ENCODE peak calls at places on chromosome 4, in nine cellular contexts. E is mucosa of descending colon; G is omental fat pad; T is fibroblast of lung; V is Peyer's patch; O is mammary epithelial cell; R is activated T-cell treated with anti-CD3 and anti-CD28 coated beads, Interleukin-2, amount 50 U/mL, for 72 hours; X is NCI-H1092; A is EL. K is an unnamed sample.

GRCh38 chr4:158033416-158033863 is 139.4 kb downstream of the GASK1B start:
- DNase-seq in E (no peak), R (no peak), A (no peak), T (peak), V (no peak), X (no peak), O (peak), G (no peak), K (peak)

GRCh38 chr4:69800599-69800998 is 40.2 kb upstream of the SULT1B1 start:
- DNase-seq in R (no peak), O (peak), V (no peak), A (no peak), G (no peak), T (no peak), E (no peak), X (no peak), K (peak)

GRCh38 chr4:151316645-151317044 is 8.8 kb downstream of the SH3D19 start:
- DNase-seq in E (no peak), G (no peak), X (no peak), R (no peak), A (no peak), O (no peak), T (no peak), V (no peak), K (no peak)

GRCh38 chr4:150242820-150243458 is 164.7 kb downstream of the DCLK2 start:
- DNase-seq in G (no peak), T (peak), R (no peak), V (no peak), X (peak), A (peak), O (no peak), E (no peak), K (peak)

GRCh38 chr4:93828332-93828829 is at the start of gene ATOH1:
- DNase-seq in T (peak), O (peak), G (no peak), X (no peak), R (no peak), E (peak), A (no peak), V (no peak), K (peak)

GRCh38 chr4:145066063-145066501 is 31.9 kb downstream of the ANAPC10 start:
- DNase-seq in G (no peak), V (no peak), A (no peak), O (no peak), T (no peak), X (no peak), R (no peak), E (no peak), K (peak)

GRCh38 chr4:102172341-102172740 is 172.9 kb downstream of the SLC39A8 start:
- DNase-seq in O (no peak), X (no peak), A (no peak), V (no peak), G (no peak), R (no peak), T (no peak), E (no peak), K (no peak)

GRCh38 chr4:4855293-4856070 is 4.0 kb upstream of the MSX1 start:
- DNase-seq in O (no peak), E (peak), G (no peak), R (no peak), X (no peak), V (no peak), T (no peak), A (no peak), K (no peak)

GRCh38 chr4:15891312-15891711 is 47.2 kb downstream of the FGFBP1 start:
- DNase-seq in G (no peak), E (no peak), A (no peak), X (no peak), O (no peak), T (no peak), R (no peak), V (no peak), K (no peak)

GRCh38 chr4:23169598-23170311 is 477.0 kb downstream of the GBA3 start:
- DNase-seq in O (no peak), R (no peak), A (no peak), V (no peak), X (no peak), T (no peak), G (no peak), E (no peak), K (no peak)

GRCh38 chr4:7698586-7698985 is 241.1 kb downstream of the AFAP1 start:
- DNase-seq in O (peak), R (no peak), X (no peak), G (no peak), V (no peak), T (no peak), E (no peak), A (peak), K (no peak)

GRCh38 chr4:52037730-52038108 is 380 bp downstream of the SGCB start:
- DNase-seq in V (no peak), A (peak), E (no peak), X (peak), G (no peak), R (no peak), T (peak), O (peak), K (peak)

GRCh38 chr4:5021546-5021945 is 2.3 kb upstream of the CYTL1 start:
- DNase-seq in E (no peak), R (no peak), A (no peak), G (no peak), X (no peak), O (no peak), V (no peak), T (no peak), K (no peak)

GRCh38 chr4:11456441-11456840 is 27.7 kb upstream of the HS3ST1 start:
- DNase-seq in G (no peak), T (no peak), X (no peak), V (no peak), R (no peak), A (no peak), E (no peak), O (no peak), K (no peak)

GRCh38 chr4:10212901-10213300 is 96.3 kb upstream of the WDR1 start:
- DNase-seq in R (no peak), A (no peak), E (no peak), V (no peak), O (no peak), X (no peak), G (no peak), T (no peak), K (no peak)

GRCh38 chr4:122480023-122480422 is 23.5 kb upstream of the IL2 start:
- DNase-seq in E (no peak), A (peak), V (no peak), T (peak), R (no peak), O (no peak), X (no peak), G (no peak), K (peak)

GRCh38 chr4:127179451-127180087 is 453.2 kb upstream of the INTU start:
- DNase-seq in T (no peak), V (no peak), X (no peak), O (no peak), R (no peak), G (no peak), A (no peak), E (no peak), K (no peak)

GRCh38 chr4:153788419-153789276 is at the start of gene SFRP2:
- DNase-seq in V (no peak), G (no peak), E (no peak), R (no peak), T (no peak), A (no peak), O (no peak), X (no peak), K (no peak)

K was measured in kidney tubule cell.